ENCODE peak calls at places on chromosomes 11 and 22, in seven cellular contexts. G, Y, Q, W, A, C and M are unnamed samples.

GRCh38 chr22:17960695-17961442 is 63.5 kb downstream of the MICAL3 start:
- DNase-seq in Y (no peak), G (no peak), C (no peak), A (no peak), Q (no peak), W (no peak), M (no peak)

GRCh38 chr22:24768537-24769374 is 5.8 kb downstream of the PIWIL3 start:
- DNase-seq in Q (peak), W (peak), Y (peak), C (peak), A (peak), G (no peak), M (peak)

GRCh38 chr11:70544774-70545625 is 146.7 kb downstream of the CTTN start:
- DNase-seq in W (no peak), G (no peak), A (no peak), Y (peak), C (no peak), Q (no peak), M (no peak)

GRCh38 chr22:36010913-36011312 is 17.7 kb downstream of the RBFOX2 start:
- DNase-seq in A (no peak), C (no peak), Y (no peak), G (no peak), Q (no peak), W (no peak), M (no peak)

GRCh38 chr11:131129474-131129873 is 213.2 kb upstream of the SNX19 start:
- DNase-seq in A (no peak), G (no peak), C (no peak), W (no peak), Y (no peak), Q (no peak), M (no peak)

GRCh38 chr22:22348815-22349454 is 104.3 kb downstream of the VPREB1 start:
- DNase-seq in Q (no peak), C (no peak), A (no peak), Y (no peak), G (no peak), W (no peak), M (no peak)

GRCh38 chr11:76369406-76369805 is 11.5 kb downstream of the THAP12 start:
- DNase-seq in W (no peak), A (no peak), G (no peak), Q (no peak), C (peak), Y (no peak), M (no peak)

GRCh38 chr11:45933131-45933821 is 10.8 kb downstream of the LARGE2 start:
- DNase-seq in G (no peak), C (no peak), A (no peak), Y (no peak), W (peak), Q (peak), M (no peak)

GRCh38 chr11:69041516-69041915 is 7.2 kb upstream of the TPCN2 start:
- DNase-seq in G (no peak), W (no peak), Q (no peak), Y (no peak), C (no peak), A (no peak), M (no peak)

GRCh38 chr11:75523189-75523588 is 2.6 kb downstream of the GDPD5 start:
- DNase-seq in A (peak), W (no peak), Q (peak), C (no peak), Y (no peak), G (no peak), M (no peak)

GRCh38 chr11:7640826-7641225 is 32.5 kb downstream of the CYB5R2 start:
- DNase-seq in Y (no peak), W (no peak), C (no peak), G (no peak), A (no peak), Q (no peak), M (no peak)

GRCh38 chr11:69462106-69463045 is 19.1 kb upstream of the LINC01488 start:
- DNase-seq in A (no peak), Q (no peak), Y (peak), G (no peak), W (no peak), C (no peak), M (no peak)

GRCh38 chr11:93689166-93689734 is 27.8 kb downstream of the CEP295 start:
- DNase-seq in Q (no peak), G (no peak), W (no peak), C (no peak), A (no peak), Y (no peak), M (no peak)

GRCh38 chr11:72140661-72141060 is 5.1 kb downstream of the FOLR3 start:
- DNase-seq in W (no peak), G (no peak), C (no peak), A (no peak), Q (no peak), Y (no peak), M (no peak)

GRCh38 chr11:68167474-68167873 is 45.6 kb downstream of the KMT5B start:
- DNase-seq in W (no peak), Q (no peak), C (no peak), Y (no peak), G (no peak), A (no peak), M (no peak)

GRCh38 chr11:79796704-79797103 is 355.9 kb upstream of the TENM4 start:
- DNase-seq in G (no peak), Y (no peak), W (no peak), A (no peak), Q (no peak), C (no peak), M (no peak)

GRCh38 chr11:87851234-87851633 is 324.0 kb downstream of the RAB38 start:
- DNase-seq in C (no peak), W (no peak), A (no peak), G (no peak), Y (no peak), Q (no peak), M (no peak)

GRCh38 chr22:30856699-30857098 is 111.9 kb downstream of the MORC2 start:
- DNase-seq in C (no peak), A (no peak), Q (no peak), Y (no peak), W (no peak), G (no peak), M (no peak)

GRCh38 chr22:48153726-48154125 is 1391.3 kb downstream of the TBC1D22A start:
- DNase-seq in Y (no peak), C (peak), A (no peak), G (no peak), Q (no peak), W (no peak), M (no peak)

GRCh38 chr11:110299006-110299785 is 2.8 kb upstream of the RDX start:
- DNase-seq in W (no peak), Y (no peak), G (no peak), C (no peak), A (no peak), Q (no peak), M (no peak)
- TF ChIP-seq CTCF in W (no peak), Y (no peak), G (no peak), C (no peak), A (no peak), Q (no peak), M (no peak)

GRCh38 chr11:66136752-66137123 is 66.7 kb downstream of the PACS1 start:
- DNase-seq in Y (no peak), A (no peak), G (no peak), C (no peak), W (no peak), Q (no peak), M (no peak)

GRCh38 chr11:66130978-66131377 is 60.9 kb downstream of the PACS1 start:
- DNase-seq in W (no peak), A (no peak), Y (no peak), C (no peak), G (no peak), Q (no peak), M (no peak)

GRCh38 chr11:66131937-66132632 is 62.0 kb downstream of the PACS1 start:
- DNase-seq in A (no peak), G (no peak), C (no peak), Q (peak), Y (no peak), W (no peak), M (no peak)

DNA sequence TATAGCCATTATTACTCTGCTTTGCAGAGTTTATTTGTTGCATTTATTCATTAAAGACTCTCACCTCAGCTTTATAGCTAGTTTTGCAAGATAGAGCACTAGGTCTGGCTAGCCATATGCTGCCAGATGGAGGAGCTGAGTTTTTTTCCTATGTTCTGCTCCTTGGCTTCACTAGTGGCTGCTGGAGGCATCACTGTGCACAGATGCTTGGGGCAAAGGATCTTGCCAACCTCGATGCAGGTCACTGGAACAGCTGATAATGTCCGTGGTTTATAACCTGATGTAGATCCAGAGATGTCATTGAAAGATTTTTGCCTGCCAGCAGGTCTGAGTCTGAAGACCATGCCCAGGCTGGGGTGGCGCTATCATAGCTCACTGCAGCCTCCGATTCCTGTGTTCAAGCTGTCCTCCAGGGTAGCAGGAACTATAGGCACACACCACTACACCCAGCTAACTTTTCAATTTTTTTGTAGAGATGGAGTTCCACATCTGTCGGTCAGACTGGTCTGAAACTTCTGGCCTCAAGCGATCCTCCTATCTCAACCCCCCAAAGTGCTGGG is 63.2 kb downstream of the PACS1 start:
- DNase-seq in A (no peak), Y (no peak), Q (peak), C (no peak), W (no peak), G (no peak), M (no peak)
- H3K27ac ChIP-seq in A (no peak), Y (no peak), Q (peak), C (no peak), W (no peak), G (no peak), M (no peak)

DNA sequence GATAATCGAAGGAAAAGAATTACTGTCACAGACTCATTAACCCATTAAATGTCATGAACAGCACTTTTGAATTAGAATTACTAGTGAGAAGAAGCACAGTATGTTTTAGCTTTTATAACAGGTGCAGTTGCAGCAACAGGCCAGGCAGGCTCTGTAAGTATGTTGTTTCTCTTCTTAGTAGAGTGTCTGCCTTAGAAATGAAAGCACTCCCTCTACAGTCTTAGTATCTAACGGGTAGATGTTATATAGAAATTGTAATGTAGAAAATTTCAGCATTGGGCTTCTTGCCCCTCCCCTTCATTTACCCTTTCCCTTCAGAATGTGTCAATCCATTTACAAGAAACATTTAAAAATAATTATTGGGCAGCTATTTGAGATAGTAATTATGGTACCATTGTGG is 87.4 kb downstream of the HIPK3 start:
- DNase-seq in W (no peak), Q (peak), C (no peak), A (peak), Y (no peak), G (no peak), M (no peak)
- TF ChIP-seq CTCF in W (no peak), Q (peak), C (no peak), A (no peak), Y (no peak), G (peak), M (no peak)

DNA sequence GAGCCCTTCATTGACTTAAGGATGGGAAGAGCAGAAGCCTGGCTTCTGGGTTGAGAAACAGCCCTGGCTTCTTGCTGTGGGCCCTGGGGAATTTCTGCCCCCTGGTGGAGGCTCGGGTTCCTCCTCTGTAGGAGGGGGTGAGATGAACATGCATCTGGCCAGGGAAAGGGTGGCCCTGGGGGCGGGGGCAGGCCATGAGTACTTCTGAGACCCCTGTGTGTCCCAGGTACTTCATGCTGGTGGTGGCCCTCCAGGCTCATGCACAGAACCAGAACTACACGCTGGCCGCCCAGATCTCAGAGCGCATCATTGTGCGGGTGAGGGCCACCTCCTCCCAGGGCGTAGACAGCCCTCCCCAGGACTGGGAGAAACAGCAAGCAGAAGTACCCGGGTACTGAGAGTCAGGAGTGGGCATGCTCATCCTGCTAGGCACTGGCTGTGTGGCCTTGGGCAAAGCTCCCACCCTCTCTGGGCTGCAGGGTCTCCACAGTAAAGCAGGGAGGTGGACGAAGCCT is 15.8 kb downstream of the TMEM258 start:
- DNase-seq in Y (peak), Q (peak), C (peak), W (no peak), G (peak), A (peak), M (peak)
- H3K27ac ChIP-seq in Y (no peak), Q (no peak), C (no peak), W (no peak), G (no peak), A (no peak), M (no peak)

GRCh38 chr11:17046690-17047089 is 30.8 kb downstream of the RPS13 start:
- DNase-seq in C (no peak), A (no peak), Y (no peak), Q (no peak), G (no peak), W (no peak), M (no peak)
- TF ChIP-seq CTCF in C (no peak), A (no peak), Y (no peak), Q (no peak), G (no peak), W (no peak), M (no peak)

GRCh38 chr11:125083312-125084056 is 20.4 kb downstream of the SLC37A2 start:
- DNase-seq in C (no peak), Y (no peak), G (no peak), A (no peak), W (no peak), Q (no peak), M (no peak)
- H3K27ac ChIP-seq in C (no peak), Y (no peak), G (no peak), A (no peak), W (no peak), Q (no peak), M (no peak)